ENCODE peak calls at places on chromosome 1, in nine cellular contexts. A is GM10248; Q is BJ; R is astrocyte of the spinal cord; J is kidney tubule cell; S is iPS-NIHi11; P is stimulated activated CD8-positive, alpha-beta memory T cell treated with anti-CD3 and anti-CD28 coated beads, Interleukin-12 subunit alpha, Interleukin-12 subunit beta, amount 100 ng/mL, for 4 hours; T is type B pancreatic cell; O is hepatic stellate cell. W is an unnamed sample.

GRCh38 chr1:9705337-9706098 is 54.0 kb downstream of the PIK3CD start:
- DNase-seq in A (no peak), Q (no peak), R (peak), J (peak), S (no peak), P (no peak), T (no peak), O (no peak), W (no peak)

GRCh38 chr1:19845166-19845954 is 30.3 kb upstream of the RNF186 start:
- DNase-seq in A (no peak), Q (no peak), R (peak), J (peak), S (no peak), P (no peak), T (no peak), O (no peak), W (no peak)

GRCh38 chr1:212161231-212161781 is 123.9 kb upstream of the PPP2R5A start:
- DNase-seq in A (no peak), Q (peak), R (peak), J (peak), S (no peak), P (no peak), T (no peak), O (peak), W (no peak)

GRCh38 chr1:116169898-116170297 is 58.7 kb downstream of the MAB21L3 start:
- DNase-seq in A (no peak), Q (no peak), R (no peak), J (no peak), S (no peak), P (no peak), T (no peak), O (no peak), W (no peak)

GRCh38 chr1:202143011-202143767 is 1.3 kb downstream of the ARL8A start:
- DNase-seq in A (peak), Q (no peak), R (no peak), J (peak), S (peak), P (no peak), T (no peak), O (peak), W (no peak)

GRCh38 chr1:101239095-101240040 is 2.5 kb downstream of the S1PR1 start:
- DNase-seq in A (no peak), Q (no peak), R (no peak), J (no peak), S (no peak), P (peak), T (no peak), O (no peak), W (no peak)

GRCh38 chr1:199172286-199173124 is 533.7 kb downstream of the PTPRC start:
- DNase-seq in A (no peak), Q (no peak), R (no peak), J (peak), S (no peak), P (no peak), T (no peak), O (no peak), W (no peak)

GRCh38 chr1:26697978-26698849 is 2.4 kb downstream of the ARID1A start:
- DNase-seq in A (peak), Q (peak), R (peak), J (peak), S (no peak), P (peak), T (no peak), O (peak), W (no peak)

GRCh38 chr1:62784509-62785365 is 805 bp downstream of the ATG4C start:
- DNase-seq in A (peak), Q (no peak), R (peak), J (no peak), S (no peak), P (no peak), T (no peak), O (peak), W (no peak)

GRCh38 chr1:182739545-182739944 is 50.0 kb upstream of the NPL start:
- DNase-seq in A (peak), Q (no peak), R (no peak), J (no peak), S (peak), P (no peak), T (no peak), O (no peak), W (peak)

GRCh38 chr1:57222801-57223200 is 201.1 kb downstream of the DAB1 start:
- DNase-seq in A (no peak), Q (no peak), R (no peak), J (no peak), S (no peak), P (no peak), T (no peak), O (no peak), W (no peak)

GRCh38 chr1:244092293-244093264 is 41.5 kb downstream of the ZBTB18 start:
- DNase-seq in A (no peak), Q (peak), R (peak), J (peak), S (no peak), P (no peak), T (no peak), O (no peak), W (no peak)

GRCh38 chr1:234683856-234684632 is 74.1 kb upstream of the IRF2BP2 start:
- DNase-seq in A (no peak), Q (peak), R (peak), J (peak), S (peak), P (no peak), T (no peak), O (no peak), W (no peak)

GRCh38 chr1:1889847-1890505 is 911 bp downstream of the GNB1 start:
- DNase-seq in A (peak), Q (no peak), R (no peak), J (peak), S (peak), P (peak), T (no peak), O (peak), W (no peak)

GRCh38 chr1:203706444-203706843 is 58.5 kb upstream of the LAX1 start:
- DNase-seq in A (no peak), Q (no peak), R (no peak), J (no peak), S (no peak), P (no peak), T (no peak), O (no peak), W (no peak)

GRCh38 chr1:109466440-109467300 is at the start of gene SYPL2:
- DNase-seq in A (peak), Q (no peak), R (no peak), J (peak), S (peak), P (no peak), T (no peak), O (peak), W (peak)

GRCh38 chr1:99704356-99704816 is 58.5 kb downstream of the PALMD start:
- DNase-seq in A (no peak), Q (no peak), R (no peak), J (no peak), S (no peak), P (no peak), T (no peak), O (no peak), W (no peak)

GRCh38 chr1:215002471-215002870 is 80.1 kb upstream of the KCNK2 start:
- DNase-seq in A (no peak), Q (peak), R (peak), J (peak), S (no peak), P (no peak), T (no peak), O (peak), W (no peak)

GRCh38 chr1:5001466-5001865 is 347.1 kb downstream of the AJAP1 start:
- DNase-seq in A (no peak), Q (no peak), R (no peak), J (no peak), S (peak), P (no peak), T (no peak), O (no peak), W (peak)

GRCh38 chr1:31576201-31576669 is at the start of gene TINAGL1:
- DNase-seq in A (no peak), Q (no peak), R (no peak), J (peak), S (peak), P (no peak), T (peak), O (no peak), W (no peak)

GRCh38 chr1:153774780-153775431 is at the start of gene SLC27A3:
- DNase-seq in A (no peak), Q (no peak), R (peak), J (peak), S (peak), P (no peak), T (no peak), O (peak), W (no peak)

GRCh38 chr1:92927870-92928269 is 33.4 kb downstream of the DIPK1A start:
- DNase-seq in A (no peak), Q (no peak), R (no peak), J (no peak), S (no peak), P (no peak), T (no peak), O (no peak), W (no peak)

GRCh38 chr1:58823481-58824010 is 39.7 kb upstream of the JUN start:
- DNase-seq in A (no peak), Q (peak), R (peak), J (peak), S (peak), P (no peak), T (no peak), O (peak), W (no peak)

GRCh38 chr1:98406346-98407088 is 255.0 kb upstream of the SNX7 start:
- DNase-seq in A (no peak), Q (no peak), R (no peak), J (no peak), S (no peak), P (no peak), T (no peak), O (no peak), W (no peak)

GRCh38 chr1:230326971-230327891 is 98.9 kb downstream of the PGBD5 start:
- DNase-seq in A (no peak), Q (no peak), R (no peak), J (no peak), S (no peak), P (no peak), T (no peak), O (no peak), W (no peak)

GRCh38 chr1:66933887-66934700 is 9.3 kb downstream of the MIER1 start:
- DNase-seq in A (no peak), Q (no peak), R (no peak), J (no peak), S (no peak), P (no peak), T (no peak), O (no peak), W (no peak)

GRCh38 chr1:42680921-42681683 is 1.1 kb upstream of the YBX1 start:
- DNase-seq in A (no peak), Q (no peak), R (peak), J (peak), S (no peak), P (no peak), T (no peak), O (peak), W (no peak)

GRCh38 chr1:167627865-167628641 is 2.0 kb upstream of the RCSD1 start:
- DNase-seq in A (peak), Q (no peak), R (no peak), J (no peak), S (no peak), P (peak), T (peak), O (no peak), W (no peak)

W was measured in progenitor cell of endocrine pancreas.